ENCODE peak calls at places on chromosomes 3 and 15, in four cellular contexts. K is GM12878, R is HepG2, U is K562. T is an unnamed sample.

GRCh38 chr15:101043911-101044624 is 124.9 kb downstream of the LRRK1 start:
- DNase-seq in R (no peak), U (no peak), K (no peak), T (no peak)

GRCh38 chr3:107235923-107236315 is 141.3 kb upstream of the CCDC54 start:
- DNase-seq in R (peak; percentile 66), K (peak; percentile 31), U (peak; percentile 69), T (peak; percentile 57)

GRCh38 chr3:138136208-138136607 is 4.0 kb upstream of the A4GNT start:
- DNase-seq in U (no peak), K (no peak), R (no peak), T (no peak)

GRCh38 chr15:100713163-100713867 is 110.9 kb downstream of the ASB7 start:
- DNase-seq in K (no peak), R (peak; percentile 72), U (no peak), T (no peak)

GRCh38 chr3:119679874-119680273 is 2.7 kb upstream of the COX17 start:
- DNase-seq in K (no peak), U (no peak), R (no peak), T (no peak)

GRCh38 chr3:33718595-33718907 is 497 bp upstream of the CLASP2 start:
- DNase-seq in R (no peak), U (no peak), K (no peak), T (no peak)

GRCh38 chr3:38840987-38841386 is 25.0 kb upstream of the SCN10A start:
- DNase-seq in R (no peak), K (no peak), U (peak; percentile 35), T (no peak)

GRCh38 chr3:4360817-4361216 is 57.6 kb downstream of the SETMAR start:
- DNase-seq in U (no peak), R (no peak), K (no peak), T (no peak)

GRCh38 chr15:78925076-78925624 is 19.7 kb downstream of the CTSH start:
- DNase-seq in K (no peak), U (no peak), R (no peak), T (no peak)

GRCh38 chr3:189292667-189293478 is 121.1 kb downstream of the TPRG1 start:
- DNase-seq in K (no peak), U (no peak), R (no peak), T (no peak)

GRCh38 chr15:50873935-50874353 is 34.5 kb upstream of the AP4E1 start:
- DNase-seq in U (peak; percentile 20), K (no peak), R (peak; percentile 25), T (peak; percentile 62)

GRCh38 chr15:70189826-70190225 is 92.1 kb upstream of the TLE3 start:
- DNase-seq in R (no peak), K (no peak), U (no peak), T (no peak)

GRCh38 chr3:45170071-45170470 is 23.9 kb upstream of the CDCP1 start:
- DNase-seq in K (no peak), U (no peak), R (no peak), T (no peak)

GRCh38 chr3:71503525-71504249 is 79.8 kb downstream of the FOXP1 start:
- DNase-seq in K (no peak), U (no peak), R (no peak), T (no peak)

GRCh38 chr15:98518823-98519561 is 129.3 kb upstream of the IGF1R start:
- DNase-seq in R (peak; percentile 67), U (peak; percentile 76), K (no peak), T (peak; percentile 48)

GRCh38 chr3:135191690-135192089 is 396.6 kb downstream of the EPHB1 start:
- DNase-seq in U (no peak), K (no peak), R (no peak), T (no peak)

GRCh38 chr15:39934415-39935044 is 615 bp downstream of the EIF2AK4 start:
- DNase-seq in R (peak; percentile 9), K (no peak), U (peak; percentile 32), T (peak; percentile 10)

GRCh38 chr15:70050970-70051369 is 46.7 kb downstream of the TLE3 start:
- DNase-seq in K (no peak), R (no peak), U (no peak), T (no peak)

GRCh38 chr3:177256991-177257390 is 59.7 kb upstream of the TBL1XR1 start:
- DNase-seq in U (no peak), K (no peak), R (no peak), T (no peak)

GRCh38 chr3:74338998-74339397 is 275.5 kb downstream of the CNTN3 start:
- DNase-seq in U (no peak), R (no peak), K (no peak), T (no peak)

GRCh38 chr3:168024537-168024941 is 71.2 kb downstream of the GOLIM4 start:
- DNase-seq in U (no peak), R (no peak), K (peak; percentile 21), T (no peak)

GRCh38 chr15:48858401-48858800 is 19.5 kb upstream of the EID1 start:
- DNase-seq in K (no peak), U (peak; percentile 76), R (no peak), T (no peak)

GRCh38 chr3:189800436-189800835 is 169.2 kb downstream of the TP63 start:
- DNase-seq in R (no peak), U (no peak), K (no peak), T (no peak)

GRCh38 chr3:41339758-41340157 is 140.5 kb downstream of the CTNNB1 start:
- DNase-seq in R (no peak), U (no peak), K (no peak), T (no peak)

GRCh38 chr3:36774072-36774471 is 9.7 kb upstream of the DCLK3 start:
- DNase-seq in R (no peak), U (no peak), K (no peak), T (no peak)

GRCh38 chr3:148106062-148106461 is 591.6 kb upstream of the AGTR1 start:
- DNase-seq in U (no peak), R (no peak), K (no peak), T (no peak)

GRCh38 chr15:71730277-71731144 is 79.8 kb upstream of the NR2E3 start:
- DNase-seq in U (peak; percentile 62), K (no peak), R (peak; percentile 50), T (peak; percentile 38)
- TF ChIP-seq GABPA in U (no peak), K (no peak), R (no peak), T (no peak)

GRCh38 chr3:65958216-65958615 is 80.5 kb downstream of the MAGI1 start:
- DNase-seq in R (no peak), U (no peak), K (no peak), T (no peak)

GRCh38 chr3:65960087-65960486 is 78.6 kb downstream of the MAGI1 start:
- DNase-seq in U (no peak), K (no peak), R (no peak), T (no peak)

GRCh38 chr3:65961128-65961527 is 77.6 kb downstream of the MAGI1 start:
- DNase-seq in K (no peak), R (no peak), U (no peak), T (no peak)

GRCh38 chr3:65963787-65964707 is 74.7 kb downstream of the MAGI1 start:
- DNase-seq in U (no peak), R (peak; percentile 47), K (peak; percentile 40), T (no peak)

GRCh38 chr3:65961733-65962132 is 77.0 kb downstream of the MAGI1 start:
- DNase-seq in R (peak; percentile 73), U (no peak), K (no peak), T (no peak)
- TF ChIP-seq GABPA in R (no peak), U (no peak), K (no peak), T (no peak)

GRCh38 chr3:127555108-127555507 is 35.4 kb downstream of the TPRA1 start:
- DNase-seq in R (no peak), U (no peak), K (no peak), T (no peak)
- TF ChIP-seq GABPA in R (no peak), U (no peak), K (no peak), T (no peak)

DNA sequence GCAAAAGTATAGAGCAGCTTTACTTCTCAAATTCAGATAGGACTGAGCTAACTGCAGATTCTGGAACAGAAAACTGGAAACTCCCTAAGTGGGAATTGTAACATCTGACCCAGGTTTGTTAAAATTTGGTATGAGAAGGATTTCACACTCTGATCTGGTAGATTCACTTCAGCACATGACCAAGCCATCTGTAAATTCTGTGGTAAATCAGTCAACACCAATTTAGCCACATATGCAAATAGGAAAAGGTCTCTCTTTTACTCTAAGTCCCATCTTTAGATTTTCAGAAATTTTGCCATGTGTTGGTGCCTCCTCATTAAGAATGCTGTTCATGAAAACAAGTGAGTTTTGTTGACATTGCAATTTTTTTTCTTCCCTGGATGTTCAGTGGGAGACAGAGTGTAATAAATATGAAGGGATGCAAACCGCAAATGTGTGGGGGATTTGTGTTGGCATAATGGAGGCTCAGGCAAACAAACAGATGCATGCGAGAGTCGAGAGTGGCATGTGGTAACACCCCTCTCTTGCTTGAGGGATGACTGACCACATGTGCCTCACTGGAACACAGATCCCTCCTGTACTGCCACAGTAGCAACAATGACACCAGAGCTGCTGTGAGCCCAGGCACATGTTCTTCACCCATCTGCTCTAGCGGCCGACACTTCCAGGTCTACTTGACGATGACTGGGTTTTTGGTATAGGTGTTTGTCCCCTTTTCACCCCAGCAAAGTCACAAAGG is 146.6 kb downstream of the FEZF2 start:
- DNase-seq in R (no peak), K (no peak), U (no peak), T (no peak)
- TF ChIP-seq GABPA in R (no peak), K (no peak), U (no peak), T (no peak)

DNA sequence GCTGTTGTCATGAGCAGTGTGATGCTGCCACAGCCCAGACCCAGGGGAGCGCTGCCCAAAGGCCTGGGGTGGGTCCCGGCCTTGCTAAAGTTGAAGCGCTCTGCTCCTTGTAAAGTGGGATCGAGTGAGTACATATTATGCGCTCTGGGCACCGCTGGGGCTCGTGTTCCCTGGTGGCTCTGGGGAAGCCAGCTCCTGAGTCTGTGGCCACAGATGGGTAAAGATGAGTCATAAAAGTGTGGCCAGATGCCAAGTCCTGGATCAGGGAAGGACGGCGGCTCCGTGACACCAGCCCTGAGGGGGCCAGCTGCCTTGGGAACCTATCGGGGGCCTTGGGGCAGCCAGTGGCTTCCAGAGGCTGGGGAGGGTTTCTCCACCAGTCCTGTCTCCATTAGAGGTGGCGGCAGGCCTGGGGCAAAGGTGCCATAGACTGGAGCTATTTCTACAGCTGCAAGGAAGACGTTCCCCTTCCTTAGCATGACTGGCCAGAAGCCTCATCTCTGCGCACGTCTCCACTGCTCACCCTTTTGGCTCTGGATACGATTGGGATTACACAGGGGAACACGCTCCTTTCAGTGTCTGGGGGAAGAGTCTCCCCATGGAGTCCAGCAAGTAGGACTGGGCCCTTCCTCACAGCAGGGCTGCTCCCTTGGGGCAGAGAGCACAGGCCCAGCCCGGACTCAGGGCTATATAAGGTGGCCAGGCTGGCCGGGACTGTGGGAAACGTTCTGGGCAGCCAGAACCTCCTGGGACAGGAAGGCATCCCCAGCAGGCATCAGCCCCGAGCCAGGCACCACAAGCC is 1.2 kb upstream of the ITIH4 start:
- DNase-seq in K (no peak), U (peak; percentile 48), R (peak; percentile 64), T (peak; percentile 77)
- TF ChIP-seq GABPA in K (no peak), U (no peak), R (no peak), T (no peak)

DNA sequence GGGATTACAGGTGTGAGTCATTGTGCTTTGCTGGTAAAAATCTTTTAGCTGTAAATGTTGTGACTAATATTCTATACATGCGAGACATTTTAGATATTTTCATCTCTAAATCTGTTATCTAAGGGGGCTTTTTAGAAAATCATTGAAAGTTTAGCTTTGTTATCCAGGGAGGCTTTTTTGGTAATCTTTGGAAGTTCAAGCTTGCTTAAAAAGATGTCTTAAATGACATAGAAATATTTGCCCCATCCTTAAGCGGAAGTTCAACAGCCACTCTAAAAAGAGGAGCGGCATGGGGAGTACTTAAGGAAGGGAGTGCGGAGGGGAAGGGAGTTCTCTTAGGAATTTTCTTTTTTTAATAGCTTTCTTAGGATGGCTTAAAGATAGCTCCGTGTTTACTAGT is 26.1 kb downstream of the DNAJC13 start:
- DNase-seq in K (no peak), U (no peak), R (no peak), T (no peak)
- TF ChIP-seq GABPA in K (no peak), U (no peak), R (no peak), T (no peak)